ENCODE peak calls at places on chromosome 12, in eight cellular contexts. Y is T-helper 9 cell; C is RWPE1; P is CD8-positive, alpha-beta memory T cell; X is germinal center; I is HT-29; H is uterus; U is left lung. O is an unnamed sample.

GRCh38 chr12:111390894-111391293 is 14.8 kb upstream of the SH2B3 start:
- DNase-seq in Y (no peak), C (no peak), P (no peak), X (no peak), I (no peak), H (no peak), U (no peak), O (no peak)

GRCh38 chr12:90237841-90238240 is 529.2 kb upstream of the ATP2B1 start:
- DNase-seq in Y (no peak), C (no peak), P (no peak), X (no peak), I (no peak), H (no peak), U (no peak), O (no peak)

GRCh38 chr12:54555670-54556257 is 6.4 kb downstream of the PDE1B start:
- DNase-seq in Y (no peak), C (no peak), P (no peak), X (no peak), I (no peak), H (no peak), U (no peak), O (no peak)

GRCh38 chr12:122855071-122855829 is 20.0 kb downstream of the HIP1R start:
- DNase-seq in Y (no peak), C (no peak), P (peak; percentile 30), X (no peak), I (no peak), H (no peak), U (no peak), O (no peak)

GRCh38 chr12:10159280-10159679 is 12.7 kb downstream of the OLR1 start:
- DNase-seq in Y (no peak), C (no peak), P (no peak), X (no peak), I (no peak), H (no peak), U (no peak), O (no peak)

GRCh38 chr12:6229823-6230222 is 29.6 kb downstream of the CD9 start:
- DNase-seq in Y (no peak), C (no peak), P (no peak), X (no peak), I (peak; percentile 64), H (peak; percentile 74), U (peak; percentile 76), O (no peak)

GRCh38 chr12:52081263-52081733 is 1.8 kb downstream of the SMIM41 start:
- DNase-seq in Y (no peak), C (no peak), P (no peak), X (peak; percentile 86), I (no peak), H (no peak), U (no peak), O (no peak)

GRCh38 chr12:89636776-89637160 is 71.9 kb downstream of the ATP2B1 start:
- DNase-seq in Y (no peak), C (no peak), P (no peak), X (no peak), I (no peak), H (no peak), U (no peak), O (no peak)

GRCh38 chr12:14424545-14424944 is 59.1 kb downstream of the ATF7IP start:
- DNase-seq in Y (no peak), C (no peak), P (no peak), X (no peak), I (no peak), H (no peak), U (no peak), O (no peak)

GRCh38 chr12:25458047-25458552 is 95.0 kb downstream of the LMNTD1 start:
- DNase-seq in Y (no peak), C (peak; percentile 91), P (no peak), X (no peak), I (peak; percentile 77), H (no peak), U (no peak), O (no peak)

GRCh38 chr12:64694130-64695078 is 64.8 kb downstream of the GNS start:
- DNase-seq in Y (no peak), C (no peak), P (no peak), X (no peak), I (no peak), H (peak; percentile 25), U (no peak), O (no peak)

GRCh38 chr12:55659486-55660385 is 23.0 kb downstream of the OR10P1 start:
- DNase-seq in Y (no peak), C (no peak), P (no peak), X (no peak), I (peak; percentile 63), H (no peak), U (no peak), O (no peak)

GRCh38 chr12:958449-959123 is 9.1 kb upstream of the RAD52 start:
- DNase-seq in Y (no peak), C (no peak), P (no peak), X (no peak), I (no peak), H (no peak), U (no peak), O (no peak)

GRCh38 chr12:71865757-71866536 is 26.4 kb downstream of the TBC1D15 start:
- DNase-seq in Y (no peak), C (no peak), P (no peak), X (no peak), I (no peak), H (no peak), U (no peak), O (no peak)

GRCh38 chr12:100574262-100575074 is 984 bp downstream of the GAS2L3 start:
- DNase-seq in Y (no peak), C (peak; percentile 49), P (no peak), X (no peak), I (peak; percentile 32), H (no peak), U (peak; percentile 54), O (no peak)

GRCh38 chr12:62700091-62700490 is 233.5 kb downstream of the MON2 start:
- DNase-seq in Y (no peak), C (no peak), P (no peak), X (no peak), I (no peak), H (no peak), U (no peak), O (no peak)

GRCh38 chr12:95532851-95533250 is 18.4 kb downstream of the USP44 start:
- DNase-seq in Y (no peak), C (no peak), P (no peak), X (no peak), I (no peak), H (no peak), U (no peak), O (no peak)

GRCh38 chr12:129997239-129997638 is 93.4 kb upstream of the TMEM132D start:
- DNase-seq in Y (no peak), C (no peak), P (no peak), X (no peak), I (no peak), H (no peak), U (no peak), O (no peak)

GRCh38 chr12:84983289-84983688 is 52.8 kb downstream of the TSPAN19 start:
- DNase-seq in Y (no peak), C (no peak), P (no peak), X (no peak), I (no peak), H (no peak), U (no peak), O (no peak)

GRCh38 chr12:83018063-83018462 is 331.4 kb downstream of the TMTC2 start:
- DNase-seq in Y (no peak), C (no peak), P (no peak), X (no peak), I (no peak), H (no peak), U (no peak), O (no peak)

GRCh38 chr12:80622271-80622670 is 85.2 kb upstream of the MYF6 start:
- DNase-seq in Y (no peak), C (no peak), P (no peak), X (no peak), I (peak; percentile 9), H (no peak), U (no peak), O (no peak)

GRCh38 chr12:92971869-92972524 is 42.9 kb upstream of the EEA1 start:
- DNase-seq in Y (no peak), C (no peak), P (no peak), X (no peak), I (no peak), H (no peak), U (no peak), O (no peak)

GRCh38 chr12:113152835-113153814 is 3.6 kb downstream of the CFAP73 start:
- DNase-seq in Y (peak; percentile 49), C (peak; percentile 80), P (peak; percentile 65), X (peak; percentile 81), I (peak; percentile 87), H (peak; percentile 43), U (peak; percentile 79), O (peak; percentile 75)

GRCh38 chr12:68482660-68483059 is 128.0 kb upstream of the RAP1B start:
- DNase-seq in Y (no peak), C (no peak), P (peak; percentile 54), X (no peak), I (no peak), H (no peak), U (no peak), O (no peak)

GRCh38 chr12:50088577-50089335 is 3.6 kb downstream of the SMARCD1 start:
- DNase-seq in Y (peak; percentile 34), C (peak; percentile 47), P (peak; percentile 68), X (peak; percentile 67), I (peak; percentile 93), H (no peak), U (no peak), O (peak; percentile 51)

GRCh38 chr12:59657266-59657665 is 61.4 kb downstream of the SLC16A7 start:
- DNase-seq in Y (no peak), C (no peak), P (no peak), X (no peak), I (no peak), H (no peak), U (no peak), O (no peak)

GRCh38 chr12:130710733-130711080 is 5.4 kb downstream of the RIMBP2 start:
- DNase-seq in Y (no peak), C (no peak), P (no peak), X (no peak), I (no peak), H (no peak), U (no peak), O (no peak)

GRCh38 chr12:99619389-99620158 is 28.0 kb upstream of the GARIN6 start:
- DNase-seq in Y (no peak), C (no peak), P (no peak), X (peak; percentile 10), I (peak; percentile 38), H (no peak), U (no peak), O (no peak)

GRCh38 chr12:42868291-42868690 is 278.7 kb upstream of the PRICKLE1 start:
- DNase-seq in Y (no peak), C (no peak), P (no peak), X (no peak), I (no peak), H (no peak), U (no peak), O (no peak)

GRCh38 chr12:990308-990648 is 745 bp upstream of the ERC1 start:
- DNase-seq in Y (peak; percentile 19), C (peak; percentile 36), P (peak; percentile 61), X (peak; percentile 54), I (no peak), H (peak; percentile 70), U (peak; percentile 68), O (peak; percentile 39)

GRCh38 chr12:99746538-99746937 is 99.0 kb downstream of the GARIN6 start:
- DNase-seq in Y (no peak), C (no peak), P (no peak), X (no peak), I (no peak), H (no peak), U (no peak), O (no peak)

GRCh38 chr12:103269962-103270361 is 225.8 kb downstream of the C12orf42 start:
- DNase-seq in Y (no peak), C (no peak), P (no peak), X (no peak), I (no peak), H (no peak), U (no peak), O (no peak)

GRCh38 chr12:5230151-5230550 is 186.5 kb downstream of the KCNA5 start:
- DNase-seq in Y (no peak), C (no peak), P (no peak), X (no peak), I (no peak), H (no peak), U (no peak), O (no peak)

GRCh38 chr12:61846805-61847204 is 413.4 kb upstream of the USP15 start:
- DNase-seq in Y (no peak), C (no peak), P (no peak), X (no peak), I (no peak), H (no peak), U (no peak), O (no peak)

O was measured in central memory CD4-positive, alpha-beta T cell.